ENCODE peak calls at places on chromosomes 4 and X, in four cellular contexts. One of them, this sample, is unnamed.

GRCh38 chr4:119207051-119207450 is 5.5 kb upstream of the USP53 start:
- DNase-seq in fibroblast of mammary gland: peak; percentile 69
- DNase-seq in fibroblast of the aortic adventitia: peak; percentile 91
- DNase-seq in T-cell: no peak
- DNase-seq in this sample: peak; percentile 51

GRCh38 chr4:24315056-24315455 is 269.3 kb downstream of the DHX15 start:
- DNase-seq in fibroblast of the aortic adventitia: no peak
- DNase-seq in fibroblast of mammary gland: no peak
- DNase-seq in T-cell: no peak
- DNase-seq in this sample: no peak

GRCh38 chr4:26410385-26411293 is 79.6 kb downstream of the CCKAR start:
- DNase-seq in fibroblast of the aortic adventitia: peak; percentile 79
- DNase-seq in fibroblast of mammary gland: peak; percentile 74
- DNase-seq in T-cell: no peak
- DNase-seq in this sample: peak; percentile 67

GRCh38 chrX:119625843-119626242 is 19.6 kb upstream of the NKRF start:
- DNase-seq in T-cell: no peak
- DNase-seq in fibroblast of the aortic adventitia: no peak
- DNase-seq in fibroblast of mammary gland: no peak
- DNase-seq in this sample: no peak

GRCh38 chr4:186360551-186360950 is 94.6 kb downstream of the F11 start:
- DNase-seq in fibroblast of the aortic adventitia: no peak
- DNase-seq in fibroblast of mammary gland: no peak
- DNase-seq in T-cell: no peak
- DNase-seq in this sample: no peak

GRCh38 chrX:65463550-65463949 is 71.0 kb downstream of the LAS1L start:
- DNase-seq in T-cell: no peak
- DNase-seq in fibroblast of mammary gland: no peak
- DNase-seq in fibroblast of the aortic adventitia: peak; percentile 56
- DNase-seq in this sample: no peak

GRCh38 chr4:89438102-89438831 is 130.7 kb upstream of the GPRIN3 start:
- DNase-seq in T-cell: peak; percentile 8
- DNase-seq in fibroblast of the aortic adventitia: peak; percentile 37
- DNase-seq in fibroblast of mammary gland: peak; percentile 68
- DNase-seq in this sample: peak; percentile 42

GRCh38 chr4:11728165-11728564 is 299.5 kb upstream of the HS3ST1 start:
- DNase-seq in fibroblast of mammary gland: no peak
- DNase-seq in T-cell: no peak
- DNase-seq in fibroblast of the aortic adventitia: no peak
- DNase-seq in this sample: no peak

GRCh38 chrX:77160301-77160700 is 286.9 kb upstream of the FGF16 start:
- DNase-seq in fibroblast of mammary gland: no peak
- DNase-seq in T-cell: no peak
- DNase-seq in fibroblast of the aortic adventitia: no peak
- DNase-seq in this sample: no peak

GRCh38 chr4:74451214-74451661 is 6.3 kb downstream of the AREG start:
- DNase-seq in fibroblast of mammary gland: peak; percentile 81
- DNase-seq in fibroblast of the aortic adventitia: peak; percentile 35
- DNase-seq in T-cell: no peak
- DNase-seq in this sample: peak; percentile 72

GRCh38 chr4:168019921-168020320 is 72.4 kb upstream of the ANXA10 start:
- DNase-seq in T-cell: no peak
- DNase-seq in fibroblast of the aortic adventitia: peak; percentile 57
- DNase-seq in fibroblast of mammary gland: no peak
- DNase-seq in this sample: no peak

GRCh38 chr4:36227913-36228312 is 16.4 kb downstream of the ARAP2 start:
- DNase-seq in fibroblast of mammary gland: no peak
- DNase-seq in fibroblast of the aortic adventitia: no peak
- DNase-seq in T-cell: no peak
- DNase-seq in this sample: no peak

GRCh38 chr4:7842384-7843279 is 97.0 kb downstream of the AFAP1 start:
- DNase-seq in fibroblast of the aortic adventitia: peak; percentile 100
- DNase-seq in T-cell: no peak
- DNase-seq in fibroblast of mammary gland: peak; percentile 99
- DNase-seq in this sample: peak; percentile 95

GRCh38 chrX:40104649-40105015 is 6.9 kb upstream of the BCOR start:
- DNase-seq in fibroblast of mammary gland: peak; percentile 64
- DNase-seq in fibroblast of the aortic adventitia: peak; percentile 73
- DNase-seq in T-cell: no peak
- DNase-seq in this sample: peak; percentile 30